ENCODE peak calls at places on chromosomes 6 and 20, in four cellular contexts. One of them, this sample, is unnamed.

GRCh38 chr6:17297261-17298080 is 16.3 kb downstream of the RBM24 start:
- DNase-seq in SK-N-SH: no peak
- DNase-seq in ovary: no peak
- DNase-seq in A549: no peak
- DNase-seq in this sample: no peak

GRCh38 chr6:142856607-142856856 is 88.4 kb downstream of the HIVEP2 start:
- DNase-seq in SK-N-SH: no peak
- DNase-seq in ovary: no peak
- DNase-seq in A549: no peak
- DNase-seq in this sample: no peak

GRCh38 chr6:165883851-165884640 is 221.0 kb upstream of the PDE10A start:
- DNase-seq in SK-N-SH: no peak
- DNase-seq in ovary: no peak
- DNase-seq in A549: no peak
- DNase-seq in this sample: no peak

GRCh38 chr6:150198532-150198931 is 55.7 kb downstream of the PPP1R14C start:
- DNase-seq in SK-N-SH: no peak
- DNase-seq in ovary: no peak
- DNase-seq in A549: no peak
- DNase-seq in this sample: no peak

GRCh38 chr20:58103961-58104360 is 124.5 kb downstream of the ANKRD60 start:
- DNase-seq in SK-N-SH: no peak
- DNase-seq in ovary: no peak
- DNase-seq in A549: no peak
- DNase-seq in this sample: no peak

GRCh38 chr20:50634191-50634590 is 57.2 kb downstream of the RIPOR3 start:
- DNase-seq in SK-N-SH: no peak
- DNase-seq in ovary: no peak
- DNase-seq in A549: no peak
- DNase-seq in this sample: no peak

GRCh38 chr6:74357329-74357728 is 661.3 kb downstream of the CD109 start:
- DNase-seq in SK-N-SH: no peak
- DNase-seq in ovary: no peak
- DNase-seq in A549: no peak
- DNase-seq in this sample: no peak

GRCh38 chr6:28081486-28081751 is 1.1 kb downstream of the ZNF165 start:
- DNase-seq in SK-N-SH: no peak
- DNase-seq in ovary: no peak
- DNase-seq in A549: no peak
- DNase-seq in this sample: no peak

GRCh38 chr20:62304331-62305148 is 1.7 kb downstream of the ADRM1 start:
- DNase-seq in SK-N-SH: no peak
- DNase-seq in ovary: no peak
- DNase-seq in A549: peak
- DNase-seq in this sample: no peak

GRCh38 chr6:165987483-165988305 is 180.0 kb downstream of the TBXT start:
- DNase-seq in SK-N-SH: peak
- DNase-seq in ovary: peak
- DNase-seq in A549: peak
- DNase-seq in this sample: peak

GRCh38 chr20:17621229-17621968 is 51.5 kb downstream of the DSTN start:
- DNase-seq in SK-N-SH: peak
- DNase-seq in ovary: peak
- DNase-seq in A549: no peak
- DNase-seq in this sample: peak

GRCh38 chr6:169556238-169556637 is 145.6 kb downstream of the WDR27 start:
- DNase-seq in SK-N-SH: no peak
- DNase-seq in ovary: no peak
- DNase-seq in A549: no peak
- DNase-seq in this sample: no peak

GRCh38 chr6:134198093-134198492 is 119.8 kb downstream of the SGK1 start:
- DNase-seq in SK-N-SH: no peak
- DNase-seq in ovary: no peak
- DNase-seq in A549: peak
- DNase-seq in this sample: no peak

GRCh38 chr6:74780831-74781230 is 425.0 kb downstream of the COL12A1 start:
- DNase-seq in SK-N-SH: no peak
- DNase-seq in ovary: peak
- DNase-seq in A549: no peak
- DNase-seq in this sample: no peak

GRCh38 chr6:56350857-56351256 is 103.5 kb upstream of the COL21A1 start:
- DNase-seq in SK-N-SH: no peak
- DNase-seq in ovary: no peak
- DNase-seq in A549: no peak
- DNase-seq in this sample: no peak

GRCh38 chr6:169724554-169725269 is 412 bp upstream of the PHF10 start:
- DNase-seq in SK-N-SH: peak
- DNase-seq in ovary: peak
- DNase-seq in A549: peak
- DNase-seq in this sample: peak

DNA sequence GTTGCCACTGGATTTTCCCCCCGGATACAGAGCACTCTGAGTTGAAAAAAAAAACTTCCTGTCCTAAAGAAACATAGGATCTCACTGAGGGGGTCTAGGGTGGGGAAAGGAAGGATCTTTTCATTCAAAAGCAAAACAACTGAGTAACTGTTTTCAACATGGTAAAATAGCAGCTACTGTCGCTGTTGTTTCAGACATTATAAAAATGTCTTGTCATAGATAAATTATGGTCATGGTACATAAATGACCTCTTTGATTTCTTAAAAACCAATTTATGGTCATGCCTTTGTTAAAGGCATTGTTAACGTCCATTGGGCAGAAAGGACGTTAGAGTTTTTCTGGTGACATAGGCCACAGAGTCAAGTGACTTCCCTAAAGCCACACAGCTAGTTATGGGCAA is 180.4 kb upstream of the DTNBP1 start:
- DNase-seq in SK-N-SH: no peak
- DNase-seq in ovary: no peak
- DNase-seq in A549: no peak
- DNase-seq in this sample: no peak
- TF ChIP-seq EP300 in SK-N-SH: no peak
- TF ChIP-seq EP300 in ovary: no peak
- TF ChIP-seq EP300 in A549: no peak
- TF ChIP-seq EP300 in this sample: no peak

GRCh38 chr20:5081196-5081595 is 38.6 kb downstream of the PCNA start:
- DNase-seq in SK-N-SH: no peak
- DNase-seq in ovary: no peak
- DNase-seq in A549: no peak
- DNase-seq in this sample: no peak

GRCh38 chr20:5074050-5074674 is 45.6 kb downstream of the PCNA start:
- DNase-seq in SK-N-SH: no peak
- DNase-seq in ovary: no peak
- DNase-seq in A549: no peak
- DNase-seq in this sample: no peak

GRCh38 chr20:5080384-5080877 is 39.3 kb downstream of the PCNA start:
- DNase-seq in SK-N-SH: no peak
- DNase-seq in ovary: no peak
- DNase-seq in A549: peak
- DNase-seq in this sample: peak

GRCh38 chr20:5077761-5078387 is 41.9 kb downstream of the PCNA start:
- DNase-seq in SK-N-SH: no peak
- DNase-seq in ovary: no peak
- DNase-seq in A549: no peak
- DNase-seq in this sample: no peak

DNA sequence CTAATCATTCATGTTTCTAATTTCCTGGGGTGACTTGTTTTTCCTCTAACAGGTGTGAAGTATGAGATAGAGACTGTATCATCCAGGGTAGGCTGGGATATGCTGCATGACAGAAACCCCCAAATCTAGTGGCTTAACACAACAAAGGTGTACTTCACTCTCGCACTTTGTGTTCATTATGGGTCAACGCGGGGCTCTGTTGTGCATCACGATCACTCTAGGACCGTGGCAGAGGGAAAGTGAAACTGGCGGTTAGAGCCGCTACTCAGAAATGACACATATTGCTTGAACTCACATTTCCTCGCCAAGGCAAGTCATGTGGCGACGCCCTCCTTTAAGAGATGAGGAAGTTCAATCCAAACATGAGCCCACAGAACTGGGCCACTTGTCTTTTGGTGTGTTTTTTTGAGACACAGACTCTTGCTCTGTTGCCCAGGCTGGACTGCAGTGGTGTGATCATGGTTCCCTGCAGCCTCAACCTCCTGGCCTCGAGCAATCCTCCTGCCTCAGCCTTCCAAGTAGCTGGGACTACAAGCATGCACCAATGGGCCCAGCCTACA is 41.3 kb downstream of the PCNA start:
- DNase-seq in SK-N-SH: no peak
- DNase-seq in ovary: peak
- DNase-seq in A549: peak
- DNase-seq in this sample: peak
- H3K4me3 ChIP-seq in SK-N-SH: no peak
- H3K4me3 ChIP-seq in ovary: no peak
- H3K4me3 ChIP-seq in A549: no peak
- H3K4me3 ChIP-seq in this sample: peak

DNA sequence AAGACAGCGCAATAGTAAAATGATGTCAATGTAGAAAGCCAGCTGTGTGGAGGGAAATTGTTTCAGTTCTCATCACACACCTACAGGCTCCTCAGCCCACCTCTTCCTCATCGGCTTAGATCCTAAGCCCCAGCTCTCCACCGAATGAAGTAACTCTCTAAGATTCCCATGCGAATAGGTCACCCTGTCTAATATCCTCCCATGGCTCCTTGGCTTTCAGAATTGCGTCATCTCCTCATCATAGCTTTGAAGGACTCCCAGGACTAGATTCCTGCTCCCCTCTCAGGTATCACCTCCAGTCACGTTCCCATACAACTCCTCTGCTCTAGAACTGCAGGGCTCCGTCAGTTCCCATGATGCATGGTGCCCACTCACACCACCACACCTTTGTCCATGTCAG is 16.2 kb upstream of the SLC22A16 start:
- DNase-seq in SK-N-SH: no peak
- DNase-seq in ovary: no peak
- DNase-seq in A549: no peak
- DNase-seq in this sample: no peak
- H3K27ac ChIP-seq in SK-N-SH: no peak
- H3K27ac ChIP-seq in ovary: no peak
- H3K27ac ChIP-seq in A549: no peak
- H3K27ac ChIP-seq in this sample: no peak

GRCh38 chr6:33029297-33030184 is 20.1 kb upstream of the HLA-DOA start:
- DNase-seq in SK-N-SH: no peak
- DNase-seq in ovary: no peak
- DNase-seq in A549: no peak
- DNase-seq in this sample: no peak
- TF ChIP-seq EP300 in SK-N-SH: no peak
- TF ChIP-seq EP300 in ovary: no peak
- TF ChIP-seq EP300 in A549: no peak
- TF ChIP-seq EP300 in this sample: no peak

GRCh38 chr6:12608874-12609273 is 107.7 kb upstream of the PHACTR1 start:
- DNase-seq in SK-N-SH: no peak
- DNase-seq in ovary: no peak
- DNase-seq in A549: no peak
- DNase-seq in this sample: no peak
- H3K4me3 ChIP-seq in SK-N-SH: no peak
- H3K4me3 ChIP-seq in ovary: no peak
- H3K4me3 ChIP-seq in A549: no peak
- H3K4me3 ChIP-seq in this sample: no peak

GRCh38 chr20:37299718-37300529 is 10.5 kb downstream of the MANBAL start:
- DNase-seq in SK-N-SH: no peak
- DNase-seq in ovary: no peak
- DNase-seq in A549: no peak
- DNase-seq in this sample: peak

GRCh38 chr20:37301120-37301519 is 11.7 kb downstream of the MANBAL start:
- DNase-seq in SK-N-SH: no peak
- DNase-seq in ovary: no peak
- DNase-seq in A549: no peak
- DNase-seq in this sample: peak

GRCh38 chr20:37297066-37297736 is 7.7 kb downstream of the MANBAL start:
- DNase-seq in SK-N-SH: no peak
- DNase-seq in ovary: no peak
- DNase-seq in A549: peak
- DNase-seq in this sample: peak

GRCh38 chr20:37296371-37296770 is 6.9 kb downstream of the MANBAL start:
- DNase-seq in SK-N-SH: no peak
- DNase-seq in ovary: no peak
- DNase-seq in A549: no peak
- DNase-seq in this sample: no peak

DNA sequence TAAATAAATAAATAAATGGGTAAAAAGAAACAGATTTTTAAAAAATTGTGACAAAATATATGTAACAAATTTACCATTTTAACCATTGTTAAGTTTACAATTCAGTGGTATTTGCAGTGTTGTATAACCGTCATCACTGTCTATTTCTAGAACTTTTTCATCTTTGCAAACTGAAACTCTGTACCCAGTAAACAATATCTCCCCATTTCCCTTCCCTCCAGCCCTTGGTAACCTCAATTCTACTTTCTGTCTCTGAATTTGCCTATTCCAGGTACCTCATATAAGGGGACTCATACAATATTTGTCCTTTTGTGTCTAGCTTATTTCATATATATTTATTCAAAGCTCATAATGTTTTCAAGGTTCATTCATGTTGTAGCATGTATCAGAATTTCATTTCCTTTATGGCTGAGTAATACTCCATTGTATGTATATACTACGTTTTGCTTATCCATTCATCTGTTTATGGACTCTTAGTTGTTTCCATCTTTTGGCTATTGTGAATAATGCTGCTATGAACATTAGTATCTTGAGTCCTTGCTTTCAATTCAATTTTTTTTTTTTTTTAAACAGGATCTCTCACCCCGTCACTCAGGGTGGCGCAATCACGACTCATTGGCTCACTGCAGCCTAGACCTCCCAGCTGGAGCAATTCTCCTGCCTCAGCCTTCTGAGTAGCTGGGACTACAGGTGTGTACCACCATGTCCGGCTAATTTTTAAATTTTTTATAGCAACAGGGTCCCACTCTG is 8.9 kb downstream of the MANBAL start:
- DNase-seq in SK-N-SH: no peak
- DNase-seq in ovary: no peak
- DNase-seq in A549: peak
- DNase-seq in this sample: no peak
- H3K27ac ChIP-seq in SK-N-SH: no peak
- H3K27ac ChIP-seq in ovary: peak
- H3K27ac ChIP-seq in A549: peak
- H3K27ac ChIP-seq in this sample: peak

DNA sequence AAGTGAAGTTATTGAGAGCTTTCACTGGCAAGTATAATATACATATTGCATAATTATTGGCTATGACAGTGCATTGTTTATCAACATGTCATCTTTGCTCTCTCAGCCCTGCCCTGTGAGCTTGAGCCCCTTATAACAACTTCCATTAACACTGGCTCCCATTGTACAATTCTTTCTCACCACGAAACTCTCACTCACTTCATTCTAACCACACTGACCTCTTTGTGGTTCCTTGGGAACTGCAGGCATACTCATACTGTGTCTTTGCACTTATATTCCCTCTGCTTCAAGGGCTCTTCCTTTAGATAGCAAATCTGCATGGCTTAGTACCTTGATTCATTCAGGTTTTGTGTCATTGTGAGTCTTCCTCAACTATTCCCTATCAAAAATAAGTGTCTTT is 411.8 kb downstream of the CDKAL1 start:
- DNase-seq in SK-N-SH: no peak
- DNase-seq in ovary: no peak
- DNase-seq in A549: no peak
- DNase-seq in this sample: no peak
- TF ChIP-seq EP300 in SK-N-SH: no peak
- TF ChIP-seq EP300 in ovary: no peak
- TF ChIP-seq EP300 in A549: no peak
- TF ChIP-seq EP300 in this sample: no peak

This sample was measured in sigmoid colon.